ENCODE peak calls at places on chromosomes 1 and 21, in eight cellular contexts. One of them, this sample, is unnamed.
A peak's percentile ranks its signal among the peaks of the same experiment; 100 is the strongest.

GRCh38 chr1:28509705-28510349 is 4.0 kb downstream of the RCC1 start:
- DNase-seq in RWPE2: no peak
- DNase-seq in CD8-positive, alpha-beta T cell: peak; percentile 37
- DNase-seq in fibroblast of lung: peak; percentile 30
- DNase-seq in lower lobe of right lung: no peak
- DNase-seq in tibial nerve: no peak
- DNase-seq in upper lobe of right lung: no peak
- DNase-seq in PC-3: no peak
- DNase-seq in this sample: peak; percentile 47

GRCh38 chr1:211518330-211519289 is 26.6 kb upstream of the RD3 start:
- DNase-seq in lower lobe of right lung: no peak
- DNase-seq in PC-3: no peak
- DNase-seq in CD8-positive, alpha-beta T cell: no peak
- DNase-seq in upper lobe of right lung: no peak
- DNase-seq in fibroblast of lung: no peak
- DNase-seq in RWPE2: no peak
- DNase-seq in tibial nerve: no peak
- DNase-seq in this sample: no peak

GRCh38 chr1:85273397-85273796 is 3.0 kb downstream of the BCL10 start:
- DNase-seq in tibial nerve: no peak
- DNase-seq in RWPE2: no peak
- DNase-seq in CD8-positive, alpha-beta T cell: no peak
- DNase-seq in PC-3: no peak
- DNase-seq in upper lobe of right lung: no peak
- DNase-seq in lower lobe of right lung: no peak
- DNase-seq in fibroblast of lung: no peak
- DNase-seq in this sample: no peak

GRCh38 chr1:13585599-13585965 is 1.9 kb downstream of the PDPN start:
- DNase-seq in lower lobe of right lung: no peak
- DNase-seq in tibial nerve: no peak
- DNase-seq in upper lobe of right lung: no peak
- DNase-seq in RWPE2: no peak
- DNase-seq in PC-3: no peak
- DNase-seq in CD8-positive, alpha-beta T cell: no peak
- DNase-seq in fibroblast of lung: no peak
- DNase-seq in this sample: no peak

GRCh38 chr1:204652556-204652955 is 33.0 kb downstream of the LRRN2 start:
- DNase-seq in RWPE2: no peak
- DNase-seq in CD8-positive, alpha-beta T cell: no peak
- DNase-seq in upper lobe of right lung: no peak
- DNase-seq in fibroblast of lung: no peak
- DNase-seq in lower lobe of right lung: no peak
- DNase-seq in PC-3: no peak
- DNase-seq in tibial nerve: no peak
- DNase-seq in this sample: no peak

GRCh38 chr1:58649555-58649954 is 50.3 kb downstream of the MYSM1 start:
- DNase-seq in fibroblast of lung: no peak
- DNase-seq in RWPE2: no peak
- DNase-seq in lower lobe of right lung: no peak
- DNase-seq in CD8-positive, alpha-beta T cell: peak; percentile 50
- DNase-seq in tibial nerve: no peak
- DNase-seq in upper lobe of right lung: no peak
- DNase-seq in PC-3: peak; percentile 14
- DNase-seq in this sample: no peak

GRCh38 chr1:155177192-155177917 is 3.7 kb downstream of the TRIM46 start:
- DNase-seq in CD8-positive, alpha-beta T cell: no peak
- DNase-seq in PC-3: peak; percentile 66
- DNase-seq in tibial nerve: no peak
- DNase-seq in lower lobe of right lung: peak; percentile 70
- DNase-seq in RWPE2: no peak
- DNase-seq in upper lobe of right lung: peak; percentile 83
- DNase-seq in fibroblast of lung: no peak
- DNase-seq in this sample: no peak

GRCh38 chr1:38029725-38030511 is 16.7 kb downstream of the POU3F1 start:
- DNase-seq in tibial nerve: no peak
- DNase-seq in RWPE2: peak; percentile 84
- DNase-seq in upper lobe of right lung: no peak
- DNase-seq in CD8-positive, alpha-beta T cell: peak; percentile 37
- DNase-seq in PC-3: peak; percentile 83
- DNase-seq in fibroblast of lung: peak; percentile 57
- DNase-seq in lower lobe of right lung: no peak
- DNase-seq in this sample: peak; percentile 42

GRCh38 chr1:236023926-236024565 is 40.8 kb downstream of the NID1 start:
- DNase-seq in RWPE2: no peak
- DNase-seq in fibroblast of lung: no peak
- DNase-seq in lower lobe of right lung: no peak
- DNase-seq in tibial nerve: no peak
- DNase-seq in PC-3: peak; percentile 35
- DNase-seq in upper lobe of right lung: no peak
- DNase-seq in CD8-positive, alpha-beta T cell: no peak
- DNase-seq in this sample: no peak

GRCh38 chr1:181128592-181129497 is 40.3 kb downstream of the IER5 start:
- DNase-seq in fibroblast of lung: no peak
- DNase-seq in RWPE2: no peak
- DNase-seq in PC-3: no peak
- DNase-seq in upper lobe of right lung: peak; percentile 85
- DNase-seq in CD8-positive, alpha-beta T cell: no peak
- DNase-seq in lower lobe of right lung: peak; percentile 85
- DNase-seq in tibial nerve: no peak
- DNase-seq in this sample: peak; percentile 33

GRCh38 chr1:228346731-228347130 is 59.9 kb downstream of the TRIM11 start:
- DNase-seq in RWPE2: no peak
- DNase-seq in fibroblast of lung: no peak
- DNase-seq in lower lobe of right lung: peak; percentile 24
- DNase-seq in PC-3: no peak
- DNase-seq in tibial nerve: no peak
- DNase-seq in CD8-positive, alpha-beta T cell: no peak
- DNase-seq in upper lobe of right lung: no peak
- DNase-seq in this sample: no peak

GRCh38 chr1:67040405-67040804 is 13.5 kb downstream of the SLC35D1 start:
- DNase-seq in RWPE2: no peak
- DNase-seq in upper lobe of right lung: no peak
- DNase-seq in fibroblast of lung: no peak
- DNase-seq in PC-3: no peak
- DNase-seq in tibial nerve: no peak
- DNase-seq in CD8-positive, alpha-beta T cell: no peak
- DNase-seq in lower lobe of right lung: no peak
- DNase-seq in this sample: no peak

GRCh38 chr1:206736878-206737728 is 33.5 kb upstream of the IL19 start:
- DNase-seq in upper lobe of right lung: no peak
- DNase-seq in RWPE2: no peak
- DNase-seq in CD8-positive, alpha-beta T cell: peak; percentile 59
- DNase-seq in fibroblast of lung: no peak
- DNase-seq in tibial nerve: no peak
- DNase-seq in lower lobe of right lung: no peak
- DNase-seq in PC-3: no peak
- DNase-seq in this sample: no peak

GRCh38 chr1:11286735-11287410 is 13.9 kb downstream of the UBIAD1 start:
- DNase-seq in CD8-positive, alpha-beta T cell: no peak
- DNase-seq in fibroblast of lung: peak; percentile 68
- DNase-seq in tibial nerve: no peak
- DNase-seq in PC-3: no peak
- DNase-seq in RWPE2: no peak
- DNase-seq in lower lobe of right lung: no peak
- DNase-seq in upper lobe of right lung: no peak
- DNase-seq in this sample: no peak

GRCh38 chr1:117670996-117671780 is 65.3 kb downstream of the TENT5C start:
- DNase-seq in tibial nerve: no peak
- DNase-seq in lower lobe of right lung: no peak
- DNase-seq in upper lobe of right lung: no peak
- DNase-seq in CD8-positive, alpha-beta T cell: no peak
- DNase-seq in PC-3: no peak
- DNase-seq in RWPE2: no peak
- DNase-seq in fibroblast of lung: no peak
- DNase-seq in this sample: no peak

GRCh38 chr1:18012686-18013085 is 94.9 kb upstream of the IGSF21 start:
- DNase-seq in fibroblast of lung: no peak
- DNase-seq in CD8-positive, alpha-beta T cell: no peak
- DNase-seq in tibial nerve: no peak
- DNase-seq in lower lobe of right lung: no peak
- DNase-seq in PC-3: no peak
- DNase-seq in upper lobe of right lung: peak; percentile 42
- DNase-seq in RWPE2: no peak
- DNase-seq in this sample: no peak

GRCh38 chr1:206905295-206906164 is 8.3 kb downstream of the IL24 start:
- DNase-seq in fibroblast of lung: peak; percentile 71
- DNase-seq in lower lobe of right lung: no peak
- DNase-seq in upper lobe of right lung: no peak
- DNase-seq in RWPE2: peak; percentile 82
- DNase-seq in CD8-positive, alpha-beta T cell: peak; percentile 37
- DNase-seq in tibial nerve: no peak
- DNase-seq in PC-3: peak; percentile 100
- DNase-seq in this sample: peak; percentile 76

GRCh38 chr21:44871576-44872265 is 1.8 kb downstream of the PTTG1IP start:
- DNase-seq in fibroblast of lung: peak; percentile 81
- DNase-seq in upper lobe of right lung: peak; percentile 63
- DNase-seq in RWPE2: peak; percentile 75
- DNase-seq in tibial nerve: no peak
- DNase-seq in CD8-positive, alpha-beta T cell: peak; percentile 46
- DNase-seq in lower lobe of right lung: no peak
- DNase-seq in PC-3: peak; percentile 94
- DNase-seq in this sample: peak; percentile 75

GRCh38 chr21:44867999-44868700 is 5.3 kb downstream of the PTTG1IP start:
- DNase-seq in tibial nerve: no peak
- DNase-seq in PC-3: no peak
- DNase-seq in CD8-positive, alpha-beta T cell: peak; percentile 53
- DNase-seq in RWPE2: no peak
- DNase-seq in upper lobe of right lung: peak; percentile 40
- DNase-seq in lower lobe of right lung: no peak
- DNase-seq in fibroblast of lung: no peak
- DNase-seq in this sample: no peak

GRCh38 chr21:44868707-44869106 is 4.8 kb downstream of the PTTG1IP start:
- DNase-seq in RWPE2: no peak
- DNase-seq in CD8-positive, alpha-beta T cell: no peak
- DNase-seq in tibial nerve: no peak
- DNase-seq in fibroblast of lung: no peak
- DNase-seq in lower lobe of right lung: no peak
- DNase-seq in upper lobe of right lung: peak; percentile 8
- DNase-seq in PC-3: no peak
- DNase-seq in this sample: no peak

GRCh38 chr21:44870748-44871495 is 2.6 kb downstream of the PTTG1IP start:
- DNase-seq in fibroblast of lung: no peak
- DNase-seq in CD8-positive, alpha-beta T cell: peak; percentile 49
- DNase-seq in RWPE2: no peak
- DNase-seq in lower lobe of right lung: no peak
- DNase-seq in tibial nerve: no peak
- DNase-seq in PC-3: peak; percentile 78
- DNase-seq in upper lobe of right lung: peak; percentile 67
- DNase-seq in this sample: peak; percentile 23

DNA sequence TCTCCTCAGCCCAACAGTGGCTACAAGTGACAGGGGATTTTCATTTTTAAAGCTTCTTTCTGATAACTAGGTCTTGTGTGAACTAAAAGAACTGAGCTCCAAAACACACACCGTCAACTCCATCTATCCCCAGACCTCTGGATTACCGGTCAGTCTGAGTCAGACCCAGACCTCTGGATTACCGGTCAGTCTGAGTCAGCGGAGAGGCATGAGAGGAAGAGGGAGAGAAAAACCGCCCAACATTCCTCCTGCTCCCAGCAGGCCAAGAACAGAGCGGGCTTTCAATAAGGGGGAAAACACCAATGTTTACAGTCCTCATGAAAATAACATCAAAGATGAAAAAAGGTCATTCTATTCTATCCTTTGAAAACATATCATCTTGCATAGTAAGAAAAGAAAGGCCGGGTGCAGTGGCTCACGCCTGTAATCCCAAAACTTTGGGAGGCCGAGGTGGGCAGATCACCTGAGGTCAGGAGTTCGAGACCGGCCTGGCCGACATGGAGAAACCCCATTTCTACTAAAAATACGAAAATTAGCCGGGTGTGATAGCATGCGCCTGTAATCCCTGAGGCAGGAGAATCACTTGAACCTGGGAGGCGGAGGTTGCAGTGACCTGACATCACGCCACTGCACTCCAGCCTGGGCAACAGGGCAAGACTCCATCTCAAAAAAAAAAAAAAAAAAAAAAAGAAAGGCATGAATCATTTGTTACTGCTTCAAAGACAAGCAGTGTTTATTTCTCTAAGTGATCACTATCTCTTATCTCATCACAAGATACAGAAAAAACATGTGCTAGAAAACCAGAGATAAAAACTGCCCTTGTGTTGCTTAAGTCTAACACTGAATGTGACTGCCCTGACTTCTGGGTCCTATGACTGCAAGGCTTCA is 3.4 kb downstream of the PTTG1IP start:
- DNase-seq in PC-3: peak; percentile 98
- DNase-seq in fibroblast of lung: peak; percentile 88
- DNase-seq in RWPE2: peak; percentile 91
- DNase-seq in tibial nerve: no peak
- DNase-seq in lower lobe of right lung: no peak
- DNase-seq in upper lobe of right lung: peak; percentile 52
- DNase-seq in CD8-positive, alpha-beta T cell: no peak
- DNase-seq in this sample: peak; percentile 96
- H3K4me3 ChIP-seq in PC-3: peak overlapping the region; percentile 80
- H3K4me3 ChIP-seq in fibroblast of lung: peak overlapping the region; percentile 30
- H3K4me3 ChIP-seq in RWPE2: no peak overlapping the region
- H3K4me3 ChIP-seq in tibial nerve: peak overlapping the region; percentile 7
- H3K4me3 ChIP-seq in lower lobe of right lung: peak overlapping the region; percentile 7
- H3K4me3 ChIP-seq in upper lobe of right lung: peak overlapping the region; percentile 12
- H3K4me3 ChIP-seq in CD8-positive, alpha-beta T cell: no peak overlapping the region
- H3K4me3 ChIP-seq in this sample: peak overlapping the region; percentile 26

GRCh38 chr1:99860703-99861102 is 10.5 kb downstream of the AGL start:
- DNase-seq in RWPE2: no peak
- DNase-seq in lower lobe of right lung: no peak
- DNase-seq in fibroblast of lung: no peak
- DNase-seq in CD8-positive, alpha-beta T cell: no peak
- DNase-seq in tibial nerve: no peak
- DNase-seq in PC-3: no peak
- DNase-seq in upper lobe of right lung: no peak
- DNase-seq in this sample: no peak
- H3K9me3 ChIP-seq in RWPE2: no peaks in the 10 kb centered on the region
- H3K9me3 ChIP-seq in lower lobe of right lung: no peaks in the 10 kb centered on the region
- H3K9me3 ChIP-seq in fibroblast of lung: no peaks in the 10 kb centered on the region
- H3K9me3 ChIP-seq in CD8-positive, alpha-beta T cell: no peaks in the 10 kb centered on the region
- H3K9me3 ChIP-seq in tibial nerve: no peaks in the 10 kb centered on the region
- H3K9me3 ChIP-seq in PC-3: no peaks in the 10 kb centered on the region
- H3K9me3 ChIP-seq in upper lobe of right lung: no peaks in the 10 kb centered on the region
- H3K9me3 ChIP-seq in this sample: no peaks in the 10 kb centered on the region

DNA sequence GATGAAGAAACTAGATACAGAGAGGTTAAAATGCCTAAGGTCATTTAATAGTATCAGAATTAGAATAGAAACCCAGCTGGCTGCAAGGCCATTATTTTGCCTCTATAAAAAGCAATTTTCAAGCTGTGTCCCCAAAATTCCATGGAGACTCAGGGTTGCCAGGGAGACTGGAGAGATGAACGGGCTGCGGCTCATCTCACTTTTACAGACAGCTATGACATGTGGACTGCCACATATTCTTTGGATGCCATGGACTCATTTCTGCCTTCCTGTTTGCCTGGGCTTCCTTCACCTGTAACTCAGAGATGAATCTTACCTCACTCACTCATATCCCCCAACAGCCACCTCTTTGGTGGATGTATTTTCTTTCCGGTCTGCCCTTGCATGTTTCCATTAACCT is 16.9 kb downstream of the TOR1AIP2 start:
- DNase-seq in CD8-positive, alpha-beta T cell: no peak
- DNase-seq in lower lobe of right lung: no peak
- DNase-seq in PC-3: no peak
- DNase-seq in upper lobe of right lung: no peak
- DNase-seq in RWPE2: no peak
- DNase-seq in fibroblast of lung: no peak
- DNase-seq in tibial nerve: no peak
- DNase-seq in this sample: no peak
- H3K36me3 ChIP-seq in CD8-positive, alpha-beta T cell: peaks cover 19% of the 10 kb centered on the region
- H3K36me3 ChIP-seq in lower lobe of right lung: peaks cover 66% of the 10 kb centered on the region
- H3K36me3 ChIP-seq in PC-3: peaks cover 20% of the 10 kb centered on the region
- H3K36me3 ChIP-seq in upper lobe of right lung: peaks cover 77% of the 10 kb centered on the region
- H3K36me3 ChIP-seq in RWPE2: peaks cover 56% of the 10 kb centered on the region
- H3K36me3 ChIP-seq in fibroblast of lung: peaks cover 5% of the 10 kb centered on the region
- H3K36me3 ChIP-seq in tibial nerve: peaks cover 63% of the 10 kb centered on the region
- H3K36me3 ChIP-seq in this sample: peaks cover 74% of the 10 kb centered on the region

GRCh38 chr1:163187849-163188248 is 14.9 kb downstream of the RGS5 start:
- DNase-seq in lower lobe of right lung: no peak
- DNase-seq in fibroblast of lung: no peak
- DNase-seq in PC-3: no peak
- DNase-seq in upper lobe of right lung: no peak
- DNase-seq in tibial nerve: no peak
- DNase-seq in RWPE2: no peak
- DNase-seq in CD8-positive, alpha-beta T cell: no peak
- DNase-seq in this sample: no peak
- H3K4me3 ChIP-seq in lower lobe of right lung: no peak overlapping the region
- H3K4me3 ChIP-seq in fibroblast of lung: no peak overlapping the region
- H3K4me3 ChIP-seq in PC-3: no peak overlapping the region
- H3K4me3 ChIP-seq in upper lobe of right lung: no peak overlapping the region
- H3K4me3 ChIP-seq in tibial nerve: no peak overlapping the region
- H3K4me3 ChIP-seq in RWPE2: no peak overlapping the region
- H3K4me3 ChIP-seq in CD8-positive, alpha-beta T cell: no peak overlapping the region
- H3K4me3 ChIP-seq in this sample: no peak overlapping the region